ENCODE peak calls at places on chromosomes 7 and 10, in nine cellular contexts. One of them, this sample, is unnamed.

GRCh38 chr10:36759111-36759805 is 366.1 kb upstream of the ANKRD30A start:
- DNase-seq in GM23248: peak
- DNase-seq in heart right ventricle: no peak
- DNase-seq in AG04450: peak
- DNase-seq in adrenal gland: no peak
- DNase-seq in tibial nerve: no peak
- DNase-seq in right cardiac atrium: no peak
- DNase-seq in CD8-positive, alpha-beta memory T cell: no peak
- DNase-seq in aorta: no peak
- DNase-seq in this sample: no peak

GRCh38 chr7:25926439-25926838 is 225.6 kb upstream of the NFE2L3 start:
- DNase-seq in GM23248: no peak
- DNase-seq in heart right ventricle: no peak
- DNase-seq in AG04450: no peak
- DNase-seq in adrenal gland: no peak
- DNase-seq in tibial nerve: no peak
- DNase-seq in right cardiac atrium: no peak
- DNase-seq in CD8-positive, alpha-beta memory T cell: no peak
- DNase-seq in aorta: no peak
- DNase-seq in this sample: no peak

GRCh38 chr7:30478349-30479228 is at the start of gene NOD1:
- DNase-seq in GM23248: peak
- DNase-seq in heart right ventricle: peak
- DNase-seq in AG04450: no peak
- DNase-seq in adrenal gland: peak
- DNase-seq in tibial nerve: peak
- DNase-seq in right cardiac atrium: peak
- DNase-seq in CD8-positive, alpha-beta memory T cell: peak
- DNase-seq in aorta: peak
- DNase-seq in this sample: peak

GRCh38 chr7:105648561-105649401 is 67.5 kb upstream of the EFCAB10 start:
- DNase-seq in GM23248: peak
- DNase-seq in heart right ventricle: no peak
- DNase-seq in AG04450: no peak
- DNase-seq in adrenal gland: no peak
- DNase-seq in tibial nerve: no peak
- DNase-seq in right cardiac atrium: no peak
- DNase-seq in CD8-positive, alpha-beta memory T cell: no peak
- DNase-seq in aorta: no peak
- DNase-seq in this sample: no peak

GRCh38 chr10:75744242-75744641 is 312.8 kb downstream of the LRMDA start:
- DNase-seq in GM23248: peak
- DNase-seq in heart right ventricle: no peak
- DNase-seq in AG04450: no peak
- DNase-seq in adrenal gland: no peak
- DNase-seq in tibial nerve: no peak
- DNase-seq in right cardiac atrium: no peak
- DNase-seq in CD8-positive, alpha-beta memory T cell: no peak
- DNase-seq in aorta: no peak
- DNase-seq in this sample: no peak

GRCh38 chr7:116210345-116211005 is at the start of gene TES:
- DNase-seq in GM23248: peak
- DNase-seq in heart right ventricle: peak
- DNase-seq in AG04450: no peak
- DNase-seq in adrenal gland: peak
- DNase-seq in tibial nerve: no peak
- DNase-seq in right cardiac atrium: peak
- DNase-seq in CD8-positive, alpha-beta memory T cell: peak
- DNase-seq in aorta: peak
- DNase-seq in this sample: no peak

GRCh38 chr10:101047961-101048892 is 13.6 kb upstream of the KAZALD1 start:
- DNase-seq in GM23248: no peak
- DNase-seq in heart right ventricle: no peak
- DNase-seq in AG04450: no peak
- DNase-seq in adrenal gland: no peak
- DNase-seq in tibial nerve: no peak
- DNase-seq in right cardiac atrium: no peak
- DNase-seq in CD8-positive, alpha-beta memory T cell: no peak
- DNase-seq in aorta: peak
- DNase-seq in this sample: no peak

GRCh38 chr7:28975987-28976386 is 17.9 kb upstream of the TRIL start:
- DNase-seq in GM23248: peak
- DNase-seq in heart right ventricle: no peak
- DNase-seq in AG04450: no peak
- DNase-seq in adrenal gland: no peak
- DNase-seq in tibial nerve: no peak
- DNase-seq in right cardiac atrium: no peak
- DNase-seq in CD8-positive, alpha-beta memory T cell: no peak
- DNase-seq in aorta: no peak
- DNase-seq in this sample: no peak

GRCh38 chr7:1961776-1962276 is 270.9 kb downstream of the MAD1L1 start:
- DNase-seq in GM23248: peak
- DNase-seq in heart right ventricle: no peak
- DNase-seq in AG04450: peak
- DNase-seq in adrenal gland: no peak
- DNase-seq in tibial nerve: no peak
- DNase-seq in right cardiac atrium: no peak
- DNase-seq in CD8-positive, alpha-beta memory T cell: peak
- DNase-seq in aorta: no peak
- DNase-seq in this sample: no peak

GRCh38 chr10:88239212-88239611 is 343.9 kb downstream of the RNLS start:
- DNase-seq in GM23248: no peak
- DNase-seq in heart right ventricle: no peak
- DNase-seq in AG04450: no peak
- DNase-seq in adrenal gland: no peak
- DNase-seq in tibial nerve: no peak
- DNase-seq in right cardiac atrium: no peak
- DNase-seq in CD8-positive, alpha-beta memory T cell: no peak
- DNase-seq in aorta: no peak
- DNase-seq in this sample: no peak

GRCh38 chr7:23184709-23185354 is 3.0 kb downstream of the NUP42 start:
- DNase-seq in GM23248: peak
- DNase-seq in heart right ventricle: no peak
- DNase-seq in AG04450: no peak
- DNase-seq in adrenal gland: no peak
- DNase-seq in tibial nerve: peak
- DNase-seq in right cardiac atrium: no peak
- DNase-seq in CD8-positive, alpha-beta memory T cell: no peak
- DNase-seq in aorta: no peak
- DNase-seq in this sample: peak

GRCh38 chr7:9958461-9958860 is 1015.2 kb upstream of the PHF14 start:
- DNase-seq in GM23248: no peak
- DNase-seq in heart right ventricle: no peak
- DNase-seq in AG04450: no peak
- DNase-seq in adrenal gland: no peak
- DNase-seq in tibial nerve: no peak
- DNase-seq in right cardiac atrium: no peak
- DNase-seq in CD8-positive, alpha-beta memory T cell: no peak
- DNase-seq in aorta: no peak
- DNase-seq in this sample: no peak

GRCh38 chr10:82969405-82969804 is 1094.4 kb downstream of the NRG3 start:
- DNase-seq in GM23248: peak
- DNase-seq in heart right ventricle: no peak
- DNase-seq in AG04450: no peak
- DNase-seq in adrenal gland: no peak
- DNase-seq in tibial nerve: no peak
- DNase-seq in right cardiac atrium: no peak
- DNase-seq in CD8-positive, alpha-beta memory T cell: no peak
- DNase-seq in aorta: no peak
- DNase-seq in this sample: no peak

GRCh38 chr10:23376175-23376787 is 31.7 kb upstream of the C10orf67 start:
- DNase-seq in GM23248: no peak
- DNase-seq in heart right ventricle: no peak
- DNase-seq in AG04450: no peak
- DNase-seq in adrenal gland: peak
- DNase-seq in tibial nerve: no peak
- DNase-seq in right cardiac atrium: no peak
- DNase-seq in CD8-positive, alpha-beta memory T cell: no peak
- DNase-seq in aorta: no peak
- DNase-seq in this sample: no peak

GRCh38 chr7:20232848-20233247 is 15.7 kb upstream of the MACC1 start:
- DNase-seq in GM23248: no peak
- DNase-seq in heart right ventricle: no peak
- DNase-seq in AG04450: no peak
- DNase-seq in adrenal gland: no peak
- DNase-seq in tibial nerve: no peak
- DNase-seq in right cardiac atrium: no peak
- DNase-seq in CD8-positive, alpha-beta memory T cell: no peak
- DNase-seq in aorta: no peak
- DNase-seq in this sample: no peak

GRCh38 chr7:44221231-44221791 is 20.5 kb downstream of the YKT6 start:
- DNase-seq in GM23248: peak
- DNase-seq in heart right ventricle: peak
- DNase-seq in AG04450: no peak
- DNase-seq in adrenal gland: no peak
- DNase-seq in tibial nerve: no peak
- DNase-seq in right cardiac atrium: peak
- DNase-seq in CD8-positive, alpha-beta memory T cell: no peak
- DNase-seq in aorta: peak
- DNase-seq in this sample: no peak

DNA sequence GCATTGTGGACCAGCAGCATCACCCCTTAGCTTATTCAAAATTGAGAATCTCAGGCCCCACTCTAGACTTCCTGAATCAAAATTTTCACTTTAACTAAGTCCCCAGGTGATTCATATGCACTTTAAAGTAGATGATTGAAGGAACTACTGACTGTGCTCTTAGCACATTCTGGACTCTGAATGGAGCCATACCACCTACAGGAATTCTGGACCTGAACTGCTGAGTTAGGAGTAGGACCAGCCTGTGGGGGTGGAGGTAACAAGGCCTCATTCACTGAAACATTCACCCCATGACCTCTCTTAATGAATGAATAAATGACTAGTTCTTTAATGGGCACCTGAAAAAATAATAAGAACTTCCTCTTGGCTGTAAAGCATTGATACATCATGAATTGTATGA is 7.3 kb downstream of the PDK4 start:
- DNase-seq in GM23248: no peak
- DNase-seq in heart right ventricle: no peak
- DNase-seq in AG04450: no peak
- DNase-seq in adrenal gland: no peak
- DNase-seq in tibial nerve: no peak
- DNase-seq in right cardiac atrium: no peak
- DNase-seq in CD8-positive, alpha-beta memory T cell: no peak
- DNase-seq in aorta: no peak
- DNase-seq in this sample: no peak
- H3K27ac ChIP-seq in GM23248: no peak
- H3K27ac ChIP-seq in heart right ventricle: no peak
- H3K27ac ChIP-seq in AG04450: no peak
- H3K27ac ChIP-seq in adrenal gland: peak
- H3K27ac ChIP-seq in tibial nerve: peak
- H3K27ac ChIP-seq in right cardiac atrium: peak
- H3K27ac ChIP-seq in CD8-positive, alpha-beta memory T cell: no peak
- H3K27ac ChIP-seq in aorta: no peak
- H3K27ac ChIP-seq in this sample: peak

GRCh38 chr7:130273081-130273699 is 6.5 kb downstream of the CPA2 start:
- DNase-seq in GM23248: peak
- DNase-seq in heart right ventricle: no peak
- DNase-seq in AG04450: peak
- DNase-seq in adrenal gland: no peak
- DNase-seq in tibial nerve: no peak
- DNase-seq in right cardiac atrium: no peak
- DNase-seq in CD8-positive, alpha-beta memory T cell: no peak
- DNase-seq in aorta: no peak
- DNase-seq in this sample: no peak

GRCh38 chr7:130274983-130275649 is 8.5 kb downstream of the CPA2 start:
- DNase-seq in GM23248: no peak
- DNase-seq in heart right ventricle: no peak
- DNase-seq in AG04450: no peak
- DNase-seq in adrenal gland: no peak
- DNase-seq in tibial nerve: no peak
- DNase-seq in right cardiac atrium: peak
- DNase-seq in CD8-positive, alpha-beta memory T cell: no peak
- DNase-seq in aorta: no peak
- DNase-seq in this sample: no peak

GRCh38 chr7:130273863-130274262 is 7.2 kb downstream of the CPA2 start:
- DNase-seq in GM23248: peak
- DNase-seq in heart right ventricle: no peak
- DNase-seq in AG04450: peak
- DNase-seq in adrenal gland: no peak
- DNase-seq in tibial nerve: no peak
- DNase-seq in right cardiac atrium: no peak
- DNase-seq in CD8-positive, alpha-beta memory T cell: no peak
- DNase-seq in aorta: no peak
- DNase-seq in this sample: no peak

GRCh38 chr7:130270947-130271790 is 4.5 kb downstream of the CPA2 start:
- DNase-seq in GM23248: no peak
- DNase-seq in heart right ventricle: no peak
- DNase-seq in AG04450: no peak
- DNase-seq in adrenal gland: no peak
- DNase-seq in tibial nerve: no peak
- DNase-seq in right cardiac atrium: no peak
- DNase-seq in CD8-positive, alpha-beta memory T cell: no peak
- DNase-seq in aorta: no peak
- DNase-seq in this sample: no peak

GRCh38 chr7:130272456-130273080 is 5.9 kb downstream of the CPA2 start:
- DNase-seq in GM23248: no peak
- DNase-seq in heart right ventricle: no peak
- DNase-seq in AG04450: no peak
- DNase-seq in adrenal gland: no peak
- DNase-seq in tibial nerve: no peak
- DNase-seq in right cardiac atrium: no peak
- DNase-seq in CD8-positive, alpha-beta memory T cell: no peak
- DNase-seq in aorta: no peak
- DNase-seq in this sample: no peak
- H3K27ac ChIP-seq in GM23248: no peak
- H3K27ac ChIP-seq in heart right ventricle: no peak
- H3K27ac ChIP-seq in AG04450: no peak
- H3K27ac ChIP-seq in adrenal gland: no peak
- H3K27ac ChIP-seq in tibial nerve: no peak
- H3K27ac ChIP-seq in right cardiac atrium: no peak
- H3K27ac ChIP-seq in CD8-positive, alpha-beta memory T cell: no peak
- H3K27ac ChIP-seq in aorta: no peak
- H3K27ac ChIP-seq in this sample: peak

DNA sequence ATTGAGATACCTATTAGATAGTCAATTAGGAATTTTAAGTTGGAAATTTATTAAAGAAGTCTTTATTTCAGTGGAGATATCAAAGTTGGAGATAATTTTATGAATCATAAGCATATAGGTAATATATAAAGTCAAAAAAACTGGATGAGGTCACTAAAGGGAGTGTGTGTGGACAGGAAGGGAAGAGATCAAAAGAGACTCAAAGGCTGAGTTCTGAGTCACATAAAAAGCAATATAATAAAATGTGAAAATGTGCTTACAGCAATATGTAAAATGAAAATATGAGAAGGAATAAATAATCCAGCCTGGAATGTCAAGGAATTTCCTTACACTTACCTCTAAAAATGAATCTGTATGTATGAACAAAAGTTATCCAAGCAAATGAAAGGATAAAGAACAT is 583.3 kb upstream of the SORCS1 start:
- DNase-seq in GM23248: no peak
- DNase-seq in heart right ventricle: no peak
- DNase-seq in AG04450: no peak
- DNase-seq in adrenal gland: no peak
- DNase-seq in tibial nerve: no peak
- DNase-seq in right cardiac atrium: no peak
- DNase-seq in CD8-positive, alpha-beta memory T cell: no peak
- DNase-seq in aorta: no peak
- DNase-seq in this sample: no peak
- H3K27ac ChIP-seq in GM23248: no peak
- H3K27ac ChIP-seq in heart right ventricle: no peak
- H3K27ac ChIP-seq in AG04450: no peak
- H3K27ac ChIP-seq in adrenal gland: no peak
- H3K27ac ChIP-seq in tibial nerve: no peak
- H3K27ac ChIP-seq in right cardiac atrium: no peak
- H3K27ac ChIP-seq in CD8-positive, alpha-beta memory T cell: no peak
- H3K27ac ChIP-seq in aorta: no peak
- H3K27ac ChIP-seq in this sample: no peak

GRCh38 chr10:32950457-32951109 is 7.4 kb downstream of the ITGB1 start:
- DNase-seq in GM23248: no peak
- DNase-seq in heart right ventricle: no peak
- DNase-seq in AG04450: no peak
- DNase-seq in adrenal gland: no peak
- DNase-seq in tibial nerve: no peak
- DNase-seq in right cardiac atrium: no peak
- DNase-seq in CD8-positive, alpha-beta memory T cell: no peak
- DNase-seq in aorta: no peak
- DNase-seq in this sample: no peak
- H3K27ac ChIP-seq in GM23248: peak
- H3K27ac ChIP-seq in heart right ventricle: no peak
- H3K27ac ChIP-seq in AG04450: no peak
- H3K27ac ChIP-seq in adrenal gland: no peak
- H3K27ac ChIP-seq in tibial nerve: no peak
- H3K27ac ChIP-seq in right cardiac atrium: no peak
- H3K27ac ChIP-seq in CD8-positive, alpha-beta memory T cell: peak
- H3K27ac ChIP-seq in aorta: no peak
- H3K27ac ChIP-seq in this sample: no peak